ENCODE peak calls at places on chromosomes 12 and 14, in seven cellular contexts. One of them, this sample, is unnamed.
A peak's percentile ranks its signal among the peaks of the same experiment; 100 is the strongest.

GRCh38 chr14:100981808-100982207 is 78.3 kb upstream of the RTL1 start:
- DNase-seq in sigmoid colon: no peak
- DNase-seq in GM13977: no peak
- DNase-seq in GM12865: no peak
- DNase-seq in AG04450: no peak
- DNase-seq in mammary epithelial cell: peak; percentile 59
- DNase-seq in progenitor cell of endocrine pancreas: no peak
- DNase-seq in this sample: no peak

GRCh38 chr14:100522616-100523021 is 64.6 kb downstream of the BEGAIN start:
- DNase-seq in sigmoid colon: peak; percentile 27
- DNase-seq in GM13977: no peak
- DNase-seq in GM12865: no peak
- DNase-seq in AG04450: no peak
- DNase-seq in mammary epithelial cell: no peak
- DNase-seq in progenitor cell of endocrine pancreas: no peak
- DNase-seq in this sample: no peak

GRCh38 chr12:20527396-20528154 is 159.2 kb downstream of the PDE3A start:
- DNase-seq in sigmoid colon: no peak
- DNase-seq in GM13977: no peak
- DNase-seq in GM12865: no peak
- DNase-seq in AG04450: peak; percentile 65
- DNase-seq in mammary epithelial cell: no peak
- DNase-seq in progenitor cell of endocrine pancreas: no peak
- DNase-seq in this sample: no peak

GRCh38 chr12:64088431-64089349 is 133.4 kb downstream of the KICS2 start:
- DNase-seq in sigmoid colon: peak; percentile 82
- DNase-seq in GM13977: no peak
- DNase-seq in GM12865: peak; percentile 10
- DNase-seq in AG04450: peak; percentile 87
- DNase-seq in mammary epithelial cell: peak; percentile 93
- DNase-seq in progenitor cell of endocrine pancreas: no peak
- DNase-seq in this sample: no peak

GRCh38 chr12:131091976-131092691 is 138.4 kb downstream of the ADGRD1 start:
- DNase-seq in sigmoid colon: peak; percentile 62
- DNase-seq in GM13977: no peak
- DNase-seq in GM12865: peak; percentile 38
- DNase-seq in AG04450: no peak
- DNase-seq in mammary epithelial cell: no peak
- DNase-seq in progenitor cell of endocrine pancreas: no peak
- DNase-seq in this sample: no peak

GRCh38 chr12:60205500-60205899 is 609.7 kb downstream of the SLC16A7 start:
- DNase-seq in sigmoid colon: no peak
- DNase-seq in GM13977: no peak
- DNase-seq in GM12865: no peak
- DNase-seq in AG04450: no peak
- DNase-seq in mammary epithelial cell: peak; percentile 49
- DNase-seq in progenitor cell of endocrine pancreas: no peak
- DNase-seq in this sample: no peak

GRCh38 chr12:39685854-39686608 is 66.4 kb upstream of the ABCD2 start:
- DNase-seq in sigmoid colon: no peak
- DNase-seq in GM13977: no peak
- DNase-seq in GM12865: no peak
- DNase-seq in AG04450: no peak
- DNase-seq in mammary epithelial cell: no peak
- DNase-seq in progenitor cell of endocrine pancreas: no peak
- DNase-seq in this sample: no peak

GRCh38 chr12:52434096-52434733 is at the start of gene KRT75:
- DNase-seq in sigmoid colon: no peak
- DNase-seq in GM13977: no peak
- DNase-seq in GM12865: no peak
- DNase-seq in AG04450: no peak
- DNase-seq in mammary epithelial cell: peak; percentile 84
- DNase-seq in progenitor cell of endocrine pancreas: no peak
- DNase-seq in this sample: no peak

GRCh38 chr14:68510201-68510600 is 282.7 kb downstream of the ZFP36L1 start:
- DNase-seq in sigmoid colon: peak; percentile 91
- DNase-seq in GM13977: no peak
- DNase-seq in GM12865: no peak
- DNase-seq in AG04450: no peak
- DNase-seq in mammary epithelial cell: no peak
- DNase-seq in progenitor cell of endocrine pancreas: no peak
- DNase-seq in this sample: no peak

GRCh38 chr12:80443974-80444666 is at the start of gene PTPRQ:
- DNase-seq in sigmoid colon: no peak
- DNase-seq in GM13977: no peak
- DNase-seq in GM12865: no peak
- DNase-seq in AG04450: no peak
- DNase-seq in mammary epithelial cell: no peak
- DNase-seq in progenitor cell of endocrine pancreas: no peak
- DNase-seq in this sample: no peak

GRCh38 chr12:25677180-25677937 is 124.3 kb upstream of the LMNTD1 start:
- DNase-seq in sigmoid colon: no peak
- DNase-seq in GM13977: no peak
- DNase-seq in GM12865: no peak
- DNase-seq in AG04450: no peak
- DNase-seq in mammary epithelial cell: no peak
- DNase-seq in progenitor cell of endocrine pancreas: no peak
- DNase-seq in this sample: no peak

GRCh38 chr12:31204995-31205582 is 120.9 kb downstream of the SINHCAF start:
- DNase-seq in sigmoid colon: no peak
- DNase-seq in GM13977: peak; percentile 51
- DNase-seq in GM12865: peak; percentile 65
- DNase-seq in AG04450: no peak
- DNase-seq in mammary epithelial cell: peak; percentile 94
- DNase-seq in progenitor cell of endocrine pancreas: no peak
- DNase-seq in this sample: peak; percentile 34

GRCh38 chr12:54163147-54163546 is 25.6 kb downstream of the SMUG1 start:
- DNase-seq in sigmoid colon: no peak
- DNase-seq in GM13977: no peak
- DNase-seq in GM12865: no peak
- DNase-seq in AG04450: no peak
- DNase-seq in mammary epithelial cell: no peak
- DNase-seq in progenitor cell of endocrine pancreas: no peak
- DNase-seq in this sample: no peak

GRCh38 chr12:13839937-13840336 is 141.5 kb downstream of the GRIN2B start:
- DNase-seq in sigmoid colon: no peak
- DNase-seq in GM13977: no peak
- DNase-seq in GM12865: no peak
- DNase-seq in AG04450: no peak
- DNase-seq in mammary epithelial cell: no peak
- DNase-seq in progenitor cell of endocrine pancreas: no peak
- DNase-seq in this sample: no peak

GRCh38 chr12:77031745-77032144 is 33.6 kb downstream of the E2F7 start:
- DNase-seq in sigmoid colon: no peak
- DNase-seq in GM13977: no peak
- DNase-seq in GM12865: no peak
- DNase-seq in AG04450: no peak
- DNase-seq in mammary epithelial cell: peak; percentile 48
- DNase-seq in progenitor cell of endocrine pancreas: no peak
- DNase-seq in this sample: no peak

GRCh38 chr12:124456652-124457152 is 110.7 kb downstream of the NCOR2 start:
- DNase-seq in sigmoid colon: peak; percentile 74
- DNase-seq in GM13977: peak; percentile 79
- DNase-seq in GM12865: peak; percentile 84
- DNase-seq in AG04450: no peak
- DNase-seq in mammary epithelial cell: no peak
- DNase-seq in progenitor cell of endocrine pancreas: no peak
- DNase-seq in this sample: peak; percentile 79

GRCh38 chr12:42564540-42564939 is 25.0 kb downstream of the PRICKLE1 start:
- DNase-seq in sigmoid colon: no peak
- DNase-seq in GM13977: no peak
- DNase-seq in GM12865: no peak
- DNase-seq in AG04450: peak; percentile 46
- DNase-seq in mammary epithelial cell: no peak
- DNase-seq in progenitor cell of endocrine pancreas: no peak
- DNase-seq in this sample: no peak

GRCh38 chr14:66099451-66099850 is 386.7 kb upstream of the CCDC196 start:
- DNase-seq in sigmoid colon: no peak
- DNase-seq in GM13977: no peak
- DNase-seq in GM12865: no peak
- DNase-seq in AG04450: no peak
- DNase-seq in mammary epithelial cell: no peak
- DNase-seq in progenitor cell of endocrine pancreas: no peak
- DNase-seq in this sample: no peak

GRCh38 chr12:68617160-68617926 is 6.6 kb downstream of the RAP1B start:
- DNase-seq in sigmoid colon: no peak
- DNase-seq in GM13977: no peak
- DNase-seq in GM12865: no peak
- DNase-seq in AG04450: no peak
- DNase-seq in mammary epithelial cell: peak; percentile 67
- DNase-seq in progenitor cell of endocrine pancreas: no peak
- DNase-seq in this sample: no peak

GRCh38 chr14:103862393-103862782 is 15.0 kb upstream of the PPP1R13B start:
- DNase-seq in sigmoid colon: no peak
- DNase-seq in GM13977: no peak
- DNase-seq in GM12865: peak; percentile 40
- DNase-seq in AG04450: no peak
- DNase-seq in mammary epithelial cell: no peak
- DNase-seq in progenitor cell of endocrine pancreas: no peak
- DNase-seq in this sample: no peak

GRCh38 chr12:112370868-112371510 is 11.2 kb downstream of the HECTD4 start:
- DNase-seq in sigmoid colon: no peak
- DNase-seq in GM13977: no peak
- DNase-seq in GM12865: no peak
- DNase-seq in AG04450: no peak
- DNase-seq in mammary epithelial cell: no peak
- DNase-seq in progenitor cell of endocrine pancreas: no peak
- DNase-seq in this sample: no peak

GRCh38 chr12:57273516-57273915 is 22.5 kb upstream of the STAC3 start:
- DNase-seq in sigmoid colon: no peak
- DNase-seq in GM13977: no peak
- DNase-seq in GM12865: no peak
- DNase-seq in AG04450: no peak
- DNase-seq in mammary epithelial cell: no peak
- DNase-seq in progenitor cell of endocrine pancreas: no peak
- DNase-seq in this sample: no peak

GRCh38 chr12:57278465-57279453 is 27.8 kb upstream of the STAC3 start:
- DNase-seq in sigmoid colon: no peak
- DNase-seq in GM13977: no peak
- DNase-seq in GM12865: no peak
- DNase-seq in AG04450: no peak
- DNase-seq in mammary epithelial cell: no peak
- DNase-seq in progenitor cell of endocrine pancreas: no peak
- DNase-seq in this sample: no peak

GRCh38 chr12:57280234-57281062 is 29.5 kb upstream of the STAC3 start:
- DNase-seq in sigmoid colon: peak; percentile 64
- DNase-seq in GM13977: peak; percentile 78
- DNase-seq in GM12865: peak; percentile 73
- DNase-seq in AG04450: peak; percentile 91
- DNase-seq in mammary epithelial cell: peak; percentile 89
- DNase-seq in progenitor cell of endocrine pancreas: no peak
- DNase-seq in this sample: peak; percentile 85

GRCh38 chr12:57272337-57273151 is 21.6 kb upstream of the STAC3 start:
- DNase-seq in sigmoid colon: no peak
- DNase-seq in GM13977: no peak
- DNase-seq in GM12865: no peak
- DNase-seq in AG04450: no peak
- DNase-seq in mammary epithelial cell: no peak
- DNase-seq in progenitor cell of endocrine pancreas: no peak
- DNase-seq in this sample: no peak

DNA sequence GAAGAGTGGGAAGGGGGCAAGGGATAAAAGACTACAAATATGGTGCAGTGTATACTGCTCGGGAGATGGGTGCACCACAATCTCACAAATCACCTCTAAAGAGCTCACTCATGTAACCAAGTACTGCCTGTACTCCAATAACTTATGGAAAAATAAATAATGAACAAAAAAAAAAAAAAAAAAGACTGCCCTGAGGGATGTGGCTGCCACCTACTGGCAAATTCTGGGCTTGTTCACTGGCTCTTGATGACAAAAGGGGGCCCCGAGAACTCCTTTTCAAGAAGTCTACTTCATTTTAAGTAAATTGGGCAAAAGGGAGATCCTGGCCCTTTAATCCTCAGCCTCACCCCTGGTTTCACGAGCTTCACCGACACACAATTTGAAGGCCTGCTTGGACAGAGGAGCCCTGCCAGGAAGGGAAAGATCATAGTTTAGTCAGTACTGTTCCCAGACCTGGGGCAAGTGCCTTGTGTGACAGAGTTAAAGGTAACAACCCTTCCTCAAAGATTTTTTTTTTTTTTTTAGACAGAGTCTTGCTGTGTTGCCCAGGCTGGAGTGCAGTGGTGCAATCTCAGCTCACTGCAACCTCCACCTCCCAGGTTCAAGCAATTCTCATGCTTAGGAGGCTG is 26.1 kb upstream of the STAC3 start:
- DNase-seq in sigmoid colon: no peak
- DNase-seq in GM13977: no peak
- DNase-seq in GM12865: peak; percentile 31
- DNase-seq in AG04450: no peak
- DNase-seq in mammary epithelial cell: peak; percentile 7
- DNase-seq in progenitor cell of endocrine pancreas: no peak
- DNase-seq in this sample: no peak
- TF ChIP-seq CTCF in sigmoid colon: no peak
- TF ChIP-seq CTCF in GM13977: peak; percentile 33
- TF ChIP-seq CTCF in GM12865: peak; percentile 22
- TF ChIP-seq CTCF in AG04450: peak; percentile 62
- TF ChIP-seq CTCF in mammary epithelial cell: peak; percentile 49
- TF ChIP-seq CTCF in progenitor cell of endocrine pancreas: peak; percentile 43
- TF ChIP-seq CTCF in this sample: no peak

DNA sequence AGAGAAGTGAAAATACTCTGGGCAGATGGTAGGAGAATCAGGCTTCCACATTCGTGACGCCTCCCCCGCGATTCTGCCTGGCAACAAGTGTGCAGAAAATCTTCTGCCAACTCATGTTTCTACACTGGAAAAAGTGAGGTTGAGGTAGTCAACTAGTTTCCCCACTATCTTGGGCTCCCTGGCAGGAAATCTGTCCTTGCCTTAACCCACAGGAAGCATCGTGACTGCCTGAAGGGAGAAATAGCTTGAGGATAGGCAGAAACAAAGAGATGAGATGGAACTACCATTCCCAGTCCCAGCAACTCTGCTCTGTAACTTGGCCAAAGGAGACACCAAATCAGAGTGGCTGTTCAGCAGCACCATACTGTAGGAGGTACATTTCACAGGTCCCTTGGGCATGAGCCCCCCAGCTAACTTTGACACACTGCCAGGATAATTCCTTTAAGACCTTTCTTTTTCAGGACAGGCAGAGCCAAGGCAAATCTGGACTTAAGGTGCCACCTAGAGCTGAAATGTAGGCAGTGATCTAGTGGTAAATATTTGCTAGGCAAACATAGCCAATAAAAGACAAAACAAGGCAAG is 205.0 kb downstream of the PTPRO start:
- DNase-seq in sigmoid colon: no peak
- DNase-seq in GM13977: no peak
- DNase-seq in GM12865: no peak
- DNase-seq in AG04450: no peak
- DNase-seq in mammary epithelial cell: peak; percentile 69
- DNase-seq in progenitor cell of endocrine pancreas: no peak
- DNase-seq in this sample: no peak
- TF ChIP-seq CTCF in sigmoid colon: no peak
- TF ChIP-seq CTCF in GM13977: peak; percentile 24
- TF ChIP-seq CTCF in GM12865: peak; percentile 16
- TF ChIP-seq CTCF in AG04450: peak; percentile 33
- TF ChIP-seq CTCF in mammary epithelial cell: peak; percentile 49
- TF ChIP-seq CTCF in progenitor cell of endocrine pancreas: peak; percentile 43
- TF ChIP-seq CTCF in this sample: no peak

GRCh38 chr12:977163-977562 is 13.9 kb upstream of the ERC1 start:
- DNase-seq in sigmoid colon: no peak
- DNase-seq in GM13977: no peak
- DNase-seq in GM12865: peak; percentile 26
- DNase-seq in AG04450: no peak
- DNase-seq in mammary epithelial cell: no peak
- DNase-seq in progenitor cell of endocrine pancreas: no peak
- DNase-seq in this sample: no peak
- TF ChIP-seq CTCF in sigmoid colon: no peak
- TF ChIP-seq CTCF in GM13977: no peak
- TF ChIP-seq CTCF in GM12865: no peak
- TF ChIP-seq CTCF in AG04450: peak; percentile 1
- TF ChIP-seq CTCF in mammary epithelial cell: no peak
- TF ChIP-seq CTCF in progenitor cell of endocrine pancreas: no peak
- TF ChIP-seq CTCF in this sample: no peak

GRCh38 chr12:70221626-70222025 is 21.6 kb upstream of the CNOT2 start:
- DNase-seq in sigmoid colon: no peak
- DNase-seq in GM13977: no peak
- DNase-seq in GM12865: no peak
- DNase-seq in AG04450: no peak
- DNase-seq in mammary epithelial cell: no peak
- DNase-seq in progenitor cell of endocrine pancreas: no peak
- DNase-seq in this sample: no peak
- TF ChIP-seq CTCF in sigmoid colon: no peak
- TF ChIP-seq CTCF in GM13977: no peak
- TF ChIP-seq CTCF in GM12865: no peak
- TF ChIP-seq CTCF in AG04450: no peak
- TF ChIP-seq CTCF in mammary epithelial cell: no peak
- TF ChIP-seq CTCF in progenitor cell of endocrine pancreas: no peak
- TF ChIP-seq CTCF in this sample: no peak

This sample was measured in GM10248.